ENCODE peak calls at places on chromosomes 1 and 21, in seven cellular contexts. Q is H7; M is lung; Y is HEK293T; I is activated naive CD4-positive, alpha-beta T cell treated with anti-CD3 and anti-CD28 coated beads, Interleukin-2, amount 50 U/mL, for 72 hours; N is GM12891; E is GM03348. G is an unnamed sample.

GRCh38 chr1:32249831-32250525 is 1.1 kb upstream of the LCK start:
- DNase-seq in Q (peak), M (no peak), Y (no peak), E (no peak), N (peak), I (peak), G (peak)

GRCh38 chr1:64979358-64979757 is 13.0 kb upstream of the JAK1 start:
- DNase-seq in I (no peak), M (no peak), N (no peak), Q (no peak), Y (no peak), E (no peak), G (no peak)

GRCh38 chr1:20211511-20211931 is 25.2 kb upstream of the PLA2G2C start:
- DNase-seq in N (no peak), M (no peak), Q (no peak), I (no peak), Y (no peak), E (peak), G (no peak)

GRCh38 chr1:159803946-159804695 is 2.0 kb downstream of the FCRL6 start:
- DNase-seq in I (no peak), M (no peak), E (no peak), Y (no peak), N (no peak), Q (peak), G (no peak)

GRCh38 chr1:213381572-213382084 is 330.6 kb downstream of the RPS6KC1 start:
- DNase-seq in M (no peak), E (no peak), Y (no peak), Q (no peak), N (no peak), I (no peak), G (no peak)

GRCh38 chr1:116514708-116515525 is 55.9 kb downstream of the CD58 start:
- DNase-seq in N (no peak), Q (no peak), M (peak), I (peak), E (no peak), Y (no peak), G (no peak)

GRCh38 chr1:116331523-116331922 is 41.5 kb upstream of the ATP1A1 start:
- DNase-seq in I (no peak), Y (no peak), Q (no peak), E (no peak), N (no peak), M (no peak), G (no peak)

GRCh38 chr21:34534522-34534921 is 22.5 kb upstream of the KCNE1 start:
- DNase-seq in Y (no peak), N (no peak), Q (no peak), E (no peak), I (peak), M (no peak), G (no peak)

GRCh38 chr1:245512980-245513578 is 358.3 kb downstream of the KIF26B start:
- DNase-seq in M (no peak), I (no peak), Q (peak), N (no peak), Y (peak), E (peak), G (no peak)

GRCh38 chr1:227432981-227433380 is 114.7 kb upstream of the CDC42BPA start:
- DNase-seq in I (no peak), E (no peak), M (no peak), N (no peak), Y (no peak), Q (no peak), G (no peak)

GRCh38 chr1:240763771-240764170 is 151.8 kb upstream of the GREM2 start:
- DNase-seq in M (no peak), Y (no peak), Q (no peak), I (no peak), E (no peak), N (no peak), G (no peak)

GRCh38 chr1:111267801-111268508 is 22.7 kb upstream of the CHIA start:
- DNase-seq in Q (no peak), Y (no peak), N (no peak), E (no peak), M (no peak), I (no peak), G (no peak)

GRCh38 chr1:27632387-27633297 is 2.3 kb downstream of the FGR start:
- DNase-seq in I (peak), N (no peak), M (no peak), E (no peak), Q (no peak), Y (no peak), G (no peak)

GRCh38 chr1:31805318-31805717 is 10.5 kb downstream of the SPOCD1 start:
- DNase-seq in Q (no peak), N (no peak), I (no peak), Y (no peak), M (no peak), E (no peak), G (no peak)

GRCh38 chr1:76591963-76592362 is 275.3 kb upstream of the ST6GALNAC5 start:
- DNase-seq in N (no peak), Q (no peak), Y (no peak), M (no peak), I (no peak), E (no peak), G (no peak)

GRCh38 chr1:12630946-12631540 is 12.8 kb upstream of the AADACL4 start:
- DNase-seq in E (no peak), Y (no peak), I (no peak), M (no peak), N (no peak), Q (no peak), G (no peak)

GRCh38 chr1:213820362-213821149 is 167.2 kb upstream of the PROX1 start:
- DNase-seq in E (no peak), Q (no peak), M (peak), I (no peak), Y (no peak), N (no peak), G (no peak)

GRCh38 chr21:14691924-14692323 is 145.8 kb upstream of the SAMSN1 start:
- DNase-seq in I (no peak), Q (no peak), N (no peak), E (no peak), M (no peak), Y (no peak), G (no peak)

GRCh38 chr1:151499355-151499754 is 11.8 kb upstream of the CGN start:
- DNase-seq in N (no peak), I (no peak), M (no peak), Y (no peak), E (no peak), Q (no peak), G (no peak)

GRCh38 chr1:44924835-44925464 is 61.4 kb downstream of the EIF2B3 start:
- DNase-seq in Q (no peak), I (no peak), N (no peak), E (peak), M (no peak), Y (no peak), G (no peak)

GRCh38 chr1:54131419-54131818 is 21.4 kb downstream of the CDCP2 start:
- DNase-seq in Y (no peak), N (no peak), E (no peak), M (no peak), I (no peak), Q (no peak), G (no peak)

GRCh38 chr1:17319561-17320350 is 11.8 kb downstream of the PADI4 start:
- DNase-seq in N (no peak), I (no peak), Q (no peak), E (no peak), M (no peak), Y (no peak), G (no peak)

GRCh38 chr1:10143961-10144485 is 66.3 kb upstream of the KIF1B start:
- DNase-seq in Q (no peak), M (no peak), N (no peak), E (no peak), I (no peak), Y (no peak), G (no peak)

GRCh38 chr1:147084273-147085096 is 87.8 kb downstream of the PRKAB2 start:
- DNase-seq in E (peak), Y (peak), N (no peak), Q (peak), I (peak), M (peak), G (peak)

GRCh38 chr1:67404212-67404620 is 26.0 kb downstream of the SERBP1 start:
- DNase-seq in M (no peak), Q (no peak), N (no peak), I (no peak), Y (no peak), E (no peak), G (no peak)

GRCh38 chr1:224502459-224503160 is 68.0 kb upstream of the WDR26 start:
- DNase-seq in Q (peak), N (no peak), E (no peak), Y (peak), I (no peak), M (no peak), G (peak)

GRCh38 chr1:206839857-206840256 is 25.6 kb upstream of the IL20 start:
- DNase-seq in Q (no peak), Y (no peak), N (no peak), E (peak), M (no peak), I (no peak), G (no peak)

GRCh38 chr1:159914252-159915018 is 10.9 kb downstream of the TAGLN2 start:
- DNase-seq in E (no peak), N (no peak), M (no peak), Y (no peak), Q (no peak), I (no peak), G (no peak)

GRCh38 chr21:35705237-35705887 is 355.0 kb downstream of the SETD4 start:
- DNase-seq in I (no peak), Y (no peak), M (no peak), Q (no peak), N (no peak), E (no peak), G (no peak)

GRCh38 chr1:212686591-212686990 is 13.0 kb downstream of the BATF3 start:
- DNase-seq in Y (no peak), E (no peak), Q (no peak), M (no peak), I (no peak), N (no peak), G (no peak)

GRCh38 chr1:89890085-89890754 is 69.4 kb downstream of the LRRC8D start:
- DNase-seq in Q (no peak), E (no peak), I (no peak), M (no peak), N (no peak), Y (peak), G (no peak)

GRCh38 chr1:65254320-65255087 is 54.8 kb upstream of the DNAJC6 start:
- DNase-seq in Y (peak), I (peak), Q (peak), N (peak), E (peak), M (peak), G (peak)

GRCh38 chr21:46071082-46071481 is 26.8 kb upstream of the COL6A2 start:
- DNase-seq in M (no peak), Q (peak), E (no peak), N (no peak), Y (no peak), I (peak), G (no peak)

GRCh38 chr1:32706491-32706890 is 3.9 kb upstream of the SYNC start:
- DNase-seq in Y (no peak), I (no peak), M (no peak), N (no peak), Q (no peak), E (no peak), G (no peak)

GRCh38 chr1:101188311-101188710 is 48.5 kb upstream of the S1PR1 start:
- DNase-seq in E (no peak), M (no peak), Q (no peak), I (no peak), Y (no peak), N (no peak), G (no peak)

GRCh38 chr1:31521761-31522555 is 54.4 kb upstream of the TINAGL1 start:
- DNase-seq in I (no peak), M (no peak), Y (no peak), E (no peak), Q (no peak), N (no peak), G (no peak)

GRCh38 chr1:80424249-80424648 is 1376.5 kb upstream of the ADGRL2 start:
- DNase-seq in Q (no peak), I (no peak), M (no peak), N (no peak), Y (no peak), E (no peak), G (no peak)

GRCh38 chr1:223846668-223847007 is 891 bp upstream of the TP53BP2 start:
- DNase-seq in E (peak), I (no peak), M (no peak), N (no peak), Q (peak), Y (peak), G (peak)

G was measured in endothelial cell.